ENCODE peak calls at places on chromosomes 5 and 9, in seven cellular contexts. One of them, this sample, is unnamed.

GRCh38 chr9:136318111-136318768 is 9.1 kb upstream of the GPSM1 start:
- DNase-seq in neural crest cell: no peak
- DNase-seq in fibroblast of mammary gland: no peak
- DNase-seq in HCT116: no peak
- DNase-seq in RWPE1: no peak
- DNase-seq in foreskin fibroblast: no peak
- DNase-seq in CD4-positive, alpha-beta T cell: no peak
- DNase-seq in this sample: no peak

GRCh38 chr9:35311891-35312639 is 150.3 kb downstream of the UNC13B start:
- DNase-seq in neural crest cell: no peak
- DNase-seq in fibroblast of mammary gland: peak; percentile 64
- DNase-seq in HCT116: no peak
- DNase-seq in RWPE1: no peak
- DNase-seq in foreskin fibroblast: no peak
- DNase-seq in CD4-positive, alpha-beta T cell: no peak
- DNase-seq in this sample: no peak

GRCh38 chr9:16869140-16869903 is 1.1 kb downstream of the BNC2 start:
- DNase-seq in neural crest cell: no peak
- DNase-seq in fibroblast of mammary gland: peak; percentile 71
- DNase-seq in HCT116: no peak
- DNase-seq in RWPE1: no peak
- DNase-seq in foreskin fibroblast: peak; percentile 7
- DNase-seq in CD4-positive, alpha-beta T cell: no peak
- DNase-seq in this sample: no peak

GRCh38 chr5:132499440-132500243 is 9.1 kb upstream of the IRF1 start:
- DNase-seq in neural crest cell: no peak
- DNase-seq in fibroblast of mammary gland: no peak
- DNase-seq in HCT116: no peak
- DNase-seq in RWPE1: no peak
- DNase-seq in foreskin fibroblast: no peak
- DNase-seq in CD4-positive, alpha-beta T cell: no peak
- DNase-seq in this sample: no peak

GRCh38 chr9:117435630-117436261 is 20.9 kb upstream of the ASTN2 start:
- DNase-seq in neural crest cell: no peak
- DNase-seq in fibroblast of mammary gland: no peak
- DNase-seq in HCT116: no peak
- DNase-seq in RWPE1: no peak
- DNase-seq in foreskin fibroblast: no peak
- DNase-seq in CD4-positive, alpha-beta T cell: no peak
- DNase-seq in this sample: no peak

GRCh38 chr5:88884435-88884877 is 1.5 kb upstream of the MEF2C start:
- DNase-seq in neural crest cell: no peak
- DNase-seq in fibroblast of mammary gland: peak; percentile 12
- DNase-seq in HCT116: no peak
- DNase-seq in RWPE1: peak; percentile 18
- DNase-seq in foreskin fibroblast: no peak
- DNase-seq in CD4-positive, alpha-beta T cell: no peak
- DNase-seq in this sample: no peak

GRCh38 chr9:133517711-133518110 is 7.0 kb downstream of the MYMK start:
- DNase-seq in neural crest cell: no peak
- DNase-seq in fibroblast of mammary gland: no peak
- DNase-seq in HCT116: no peak
- DNase-seq in RWPE1: no peak
- DNase-seq in foreskin fibroblast: no peak
- DNase-seq in CD4-positive, alpha-beta T cell: no peak
- DNase-seq in this sample: no peak

GRCh38 chr9:108382267-108382666 is 473.5 kb downstream of the ACTL7B start:
- DNase-seq in neural crest cell: no peak
- DNase-seq in fibroblast of mammary gland: no peak
- DNase-seq in HCT116: no peak
- DNase-seq in RWPE1: no peak
- DNase-seq in foreskin fibroblast: no peak
- DNase-seq in CD4-positive, alpha-beta T cell: no peak
- DNase-seq in this sample: no peak

GRCh38 chr9:21812415-21812814 is 10.0 kb downstream of the MTAP start:
- DNase-seq in neural crest cell: no peak
- DNase-seq in fibroblast of mammary gland: peak; percentile 63
- DNase-seq in HCT116: no peak
- DNase-seq in RWPE1: peak; percentile 82
- DNase-seq in foreskin fibroblast: no peak
- DNase-seq in CD4-positive, alpha-beta T cell: no peak
- DNase-seq in this sample: no peak

GRCh38 chr9:82988488-82988887 is 74.5 kb downstream of the RASEF start:
- DNase-seq in neural crest cell: no peak
- DNase-seq in fibroblast of mammary gland: no peak
- DNase-seq in HCT116: no peak
- DNase-seq in RWPE1: no peak
- DNase-seq in foreskin fibroblast: no peak
- DNase-seq in CD4-positive, alpha-beta T cell: no peak
- DNase-seq in this sample: no peak

GRCh38 chr5:59356813-59357381 is 536.6 kb downstream of the PDE4D start:
- DNase-seq in neural crest cell: no peak
- DNase-seq in fibroblast of mammary gland: no peak
- DNase-seq in HCT116: no peak
- DNase-seq in RWPE1: no peak
- DNase-seq in foreskin fibroblast: no peak
- DNase-seq in CD4-positive, alpha-beta T cell: no peak
- DNase-seq in this sample: peak; percentile 52

GRCh38 chr5:134025786-134026185 is 21.0 kb upstream of the VDAC1 start:
- DNase-seq in neural crest cell: no peak
- DNase-seq in fibroblast of mammary gland: no peak
- DNase-seq in HCT116: no peak
- DNase-seq in RWPE1: no peak
- DNase-seq in foreskin fibroblast: no peak
- DNase-seq in CD4-positive, alpha-beta T cell: no peak
- DNase-seq in this sample: no peak

GRCh38 chr5:127447822-127448221 is 69.6 kb upstream of the PRRC1 start:
- DNase-seq in neural crest cell: no peak
- DNase-seq in fibroblast of mammary gland: peak; percentile 53
- DNase-seq in HCT116: no peak
- DNase-seq in RWPE1: no peak
- DNase-seq in foreskin fibroblast: peak; percentile 18
- DNase-seq in CD4-positive, alpha-beta T cell: no peak
- DNase-seq in this sample: no peak

DNA sequence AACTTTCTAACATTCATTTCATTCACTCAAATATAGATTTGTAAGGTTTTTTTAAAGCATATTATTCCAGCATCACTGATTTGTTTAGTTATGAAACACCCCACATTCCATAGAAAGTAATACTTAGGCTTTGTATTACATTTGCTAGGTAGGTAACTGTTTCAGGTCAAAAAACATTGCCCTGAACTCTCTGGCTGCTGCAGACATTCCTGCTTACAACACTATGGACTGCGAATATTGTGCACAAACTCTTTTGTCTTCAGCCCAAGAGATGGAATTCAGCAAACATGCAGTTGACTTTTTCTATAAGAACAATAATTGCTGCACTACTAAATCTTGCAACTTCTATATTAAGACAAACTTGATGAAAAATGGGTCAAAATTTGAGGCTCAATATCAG is 301.0 kb downstream of the ARL15 start:
- DNase-seq in neural crest cell: no peak
- DNase-seq in fibroblast of mammary gland: no peak
- DNase-seq in HCT116: no peak
- DNase-seq in RWPE1: no peak
- DNase-seq in foreskin fibroblast: no peak
- DNase-seq in CD4-positive, alpha-beta T cell: no peak
- DNase-seq in this sample: no peak
- TF ChIP-seq CTCF in neural crest cell: no peak
- TF ChIP-seq CTCF in fibroblast of mammary gland: no peak
- TF ChIP-seq CTCF in HCT116: no peak
- TF ChIP-seq CTCF in RWPE1: no peak
- TF ChIP-seq CTCF in foreskin fibroblast: no peak
- TF ChIP-seq CTCF in CD4-positive, alpha-beta T cell: no peak
- TF ChIP-seq CTCF in this sample: no peak

GRCh38 chr9:111715471-111715870 is 54.1 kb downstream of the GNG10 start:
- DNase-seq in neural crest cell: no peak
- DNase-seq in fibroblast of mammary gland: no peak
- DNase-seq in HCT116: no peak
- DNase-seq in RWPE1: no peak
- DNase-seq in foreskin fibroblast: no peak
- DNase-seq in CD4-positive, alpha-beta T cell: no peak
- DNase-seq in this sample: no peak

GRCh38 chr9:111719541-111719940 is 58.1 kb downstream of the GNG10 start:
- DNase-seq in neural crest cell: no peak
- DNase-seq in fibroblast of mammary gland: no peak
- DNase-seq in HCT116: no peak
- DNase-seq in RWPE1: no peak
- DNase-seq in foreskin fibroblast: no peak
- DNase-seq in CD4-positive, alpha-beta T cell: no peak
- DNase-seq in this sample: no peak

DNA sequence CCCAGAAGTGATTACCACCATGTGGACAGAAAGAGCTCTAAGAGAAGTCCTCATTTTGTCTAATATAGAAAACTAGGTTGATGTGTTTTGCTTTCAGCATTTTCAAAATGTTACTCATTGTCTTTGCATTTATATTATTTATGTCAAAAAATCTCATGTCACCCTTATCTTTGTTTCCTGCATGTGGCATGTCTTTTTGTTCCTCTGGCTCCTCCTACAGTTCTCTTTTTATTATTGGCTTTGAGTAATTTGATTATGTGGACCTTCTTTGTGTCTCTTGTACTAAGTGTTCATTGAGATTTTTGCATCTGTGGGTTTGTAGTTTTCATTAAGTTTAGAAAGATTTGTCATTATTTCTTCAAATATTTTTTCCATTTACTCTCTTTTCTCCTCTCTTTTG is 58.8 kb downstream of the GNG10 start:
- DNase-seq in neural crest cell: no peak
- DNase-seq in fibroblast of mammary gland: peak; percentile 3
- DNase-seq in HCT116: no peak
- DNase-seq in RWPE1: no peak
- DNase-seq in foreskin fibroblast: peak; percentile 2
- DNase-seq in CD4-positive, alpha-beta T cell: no peak
- DNase-seq in this sample: no peak
- TF ChIP-seq CTCF in neural crest cell: no peak
- TF ChIP-seq CTCF in fibroblast of mammary gland: peak; percentile 9
- TF ChIP-seq CTCF in HCT116: no peak
- TF ChIP-seq CTCF in RWPE1: peak; percentile 27
- TF ChIP-seq CTCF in foreskin fibroblast: no peak
- TF ChIP-seq CTCF in CD4-positive, alpha-beta T cell: peak; percentile 17
- TF ChIP-seq CTCF in this sample: no peak

DNA sequence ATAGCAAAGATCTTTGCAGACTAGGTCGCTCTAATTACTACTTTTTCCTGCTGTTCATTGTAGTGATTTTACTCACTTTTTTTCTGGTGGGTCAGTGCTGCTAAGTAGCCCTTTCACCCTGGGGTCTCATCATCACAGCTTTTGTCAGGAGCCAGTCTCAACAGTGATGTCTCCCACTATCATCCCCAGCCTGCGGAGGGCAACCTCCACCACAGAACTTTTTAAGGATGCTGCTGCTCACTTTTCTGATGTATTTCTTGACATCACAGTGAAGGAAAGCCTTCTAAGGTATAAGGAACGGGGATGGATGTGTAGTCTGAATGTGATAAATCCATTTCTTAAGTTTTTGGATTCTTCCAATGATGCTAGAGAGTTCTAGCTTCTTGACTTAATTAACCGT is 242.5 kb upstream of the RIOK2 start:
- DNase-seq in neural crest cell: peak; percentile 14
- DNase-seq in fibroblast of mammary gland: peak; percentile 30
- DNase-seq in HCT116: no peak
- DNase-seq in RWPE1: peak; percentile 13
- DNase-seq in foreskin fibroblast: peak; percentile 7
- DNase-seq in CD4-positive, alpha-beta T cell: no peak
- DNase-seq in this sample: no peak
- TF ChIP-seq CTCF in neural crest cell: peak; percentile 43
- TF ChIP-seq CTCF in fibroblast of mammary gland: peak; percentile 36
- TF ChIP-seq CTCF in HCT116: peak; percentile 6
- TF ChIP-seq CTCF in RWPE1: peak; percentile 24
- TF ChIP-seq CTCF in foreskin fibroblast: peak; percentile 35
- TF ChIP-seq CTCF in CD4-positive, alpha-beta T cell: no peak
- TF ChIP-seq CTCF in this sample: peak; percentile 9

DNA sequence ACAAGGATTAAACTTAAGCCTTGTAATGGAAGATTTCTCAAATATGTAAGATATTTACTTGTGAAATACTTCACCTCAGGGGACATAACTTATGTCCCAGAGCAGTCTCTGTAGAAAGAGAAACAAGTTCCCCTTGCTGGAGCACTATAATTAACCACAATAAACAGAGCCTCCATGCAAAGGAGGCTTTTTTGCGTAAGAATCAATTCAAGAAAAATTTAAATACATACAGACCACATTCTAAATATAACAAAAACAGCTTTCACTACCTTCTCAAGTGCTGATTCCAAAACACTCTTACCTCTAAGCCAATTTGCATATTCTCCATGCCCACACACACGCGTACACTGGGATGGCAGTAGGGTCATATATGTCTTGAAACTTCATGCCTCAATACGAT is 30.7 kb upstream of the CCNB1 start:
- DNase-seq in neural crest cell: no peak
- DNase-seq in fibroblast of mammary gland: peak; percentile 10
- DNase-seq in HCT116: no peak
- DNase-seq in RWPE1: no peak
- DNase-seq in foreskin fibroblast: no peak
- DNase-seq in CD4-positive, alpha-beta T cell: no peak
- DNase-seq in this sample: no peak
- TF ChIP-seq CTCF in neural crest cell: no peak
- TF ChIP-seq CTCF in fibroblast of mammary gland: no peak
- TF ChIP-seq CTCF in HCT116: no peak
- TF ChIP-seq CTCF in RWPE1: no peak
- TF ChIP-seq CTCF in foreskin fibroblast: no peak
- TF ChIP-seq CTCF in CD4-positive, alpha-beta T cell: no peak
- TF ChIP-seq CTCF in this sample: no peak

GRCh38 chr5:8864053-8864452 is 681.8 kb downstream of the SEMA5A start:
- DNase-seq in neural crest cell: no peak
- DNase-seq in fibroblast of mammary gland: peak; percentile 59
- DNase-seq in HCT116: no peak
- DNase-seq in RWPE1: peak; percentile 11
- DNase-seq in foreskin fibroblast: no peak
- DNase-seq in CD4-positive, alpha-beta T cell: no peak
- DNase-seq in this sample: no peak
- TF ChIP-seq CTCF in neural crest cell: peak; percentile 57
- TF ChIP-seq CTCF in fibroblast of mammary gland: peak; percentile 62
- TF ChIP-seq CTCF in HCT116: no peak
- TF ChIP-seq CTCF in RWPE1: no peak
- TF ChIP-seq CTCF in foreskin fibroblast: peak; percentile 56
- TF ChIP-seq CTCF in CD4-positive, alpha-beta T cell: no peak
- TF ChIP-seq CTCF in this sample: no peak

DNA sequence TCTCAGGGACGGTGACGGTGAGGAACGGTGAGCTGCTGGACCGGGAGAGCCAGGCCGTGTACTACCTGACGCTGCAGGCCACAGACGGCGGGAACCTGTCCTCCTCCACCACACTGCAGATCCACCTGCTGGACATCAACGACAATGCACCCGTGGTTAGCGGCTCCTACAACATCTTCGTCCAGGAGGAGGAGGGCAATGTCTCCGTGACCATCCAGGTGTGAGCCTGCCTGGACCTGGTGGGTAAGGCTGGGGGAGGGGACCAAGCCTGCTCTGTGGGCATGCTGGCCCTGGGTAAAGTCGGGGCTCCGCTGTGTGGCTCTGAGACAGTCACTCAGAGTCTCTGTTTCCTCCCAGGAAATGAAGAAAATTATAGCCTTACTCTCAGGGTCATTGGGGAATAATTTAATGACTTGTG is 29.3 kb downstream of the CDHR2 start:
- DNase-seq in neural crest cell: peak; percentile 29
- DNase-seq in fibroblast of mammary gland: peak; percentile 37
- DNase-seq in HCT116: peak; percentile 83
- DNase-seq in RWPE1: peak; percentile 90
- DNase-seq in foreskin fibroblast: no peak
- DNase-seq in CD4-positive, alpha-beta T cell: peak; percentile 38
- DNase-seq in this sample: no peak
- TF ChIP-seq CTCF in neural crest cell: peak; percentile 71
- TF ChIP-seq CTCF in fibroblast of mammary gland: peak; percentile 44
- TF ChIP-seq CTCF in HCT116: peak; percentile 83
- TF ChIP-seq CTCF in RWPE1: peak; percentile 89
- TF ChIP-seq CTCF in foreskin fibroblast: peak; percentile 48
- TF ChIP-seq CTCF in CD4-positive, alpha-beta T cell: peak; percentile 51
- TF ChIP-seq CTCF in this sample: peak; percentile 22

This sample was measured in natural killer cell.